ENCODE peak calls at places on chromosomes 13 and 19, in ten cellular contexts. R is stimulated activated CD4-positive, alpha-beta T cell treated with anti-CD3 and anti-CD28 coated beads, Interleukin-4, amount 100 ng/mL, for 48 hours; G is frontal cortex; J is PC-9; F is kidney tubule cell; E is endothelial cell; A is AG10803; H is hepatocyte; L is fibroblast of pulmonary artery; D is right cardiac atrium. Y is an unnamed sample.

GRCh38 chr13:114090476-114090875 is 41.9 kb downstream of the RASA3 start:
- DNase-seq in A (no peak), G (no peak), H (no peak), D (no peak), J (no peak), E (no peak), F (no peak), L (no peak), R (no peak), Y (no peak)

GRCh38 chr19:43781630-43782310 is 997 bp upstream of the KCNN4 start:
- DNase-seq in G (no peak), J (no peak), H (no peak), E (no peak), A (no peak), D (no peak), F (no peak), R (no peak), L (no peak), Y (no peak)

GRCh38 chr19:8308891-8309291 is 733 bp upstream of the CD320 start:
- DNase-seq in J (no peak), R (no peak), H (no peak), L (no peak), D (no peak), F (no peak), G (no peak), E (peak; percentile 5), A (no peak), Y (no peak)

GRCh38 chr19:54316746-54317107 is 3.8 kb upstream of the LILRA5 start:
- DNase-seq in F (no peak), R (no peak), G (no peak), J (no peak), E (no peak), D (peak; percentile 35), L (no peak), H (no peak), A (no peak), Y (peak; percentile 91)

GRCh38 chr13:109833071-109833470 is 46.7 kb upstream of the IRS2 start:
- DNase-seq in L (no peak), R (no peak), H (no peak), A (no peak), E (no peak), D (no peak), F (no peak), G (no peak), J (no peak), Y (no peak)

GRCh38 chr19:10669246-10669645 is 15.1 kb downstream of the ILF3 start:
- DNase-seq in R (no peak), L (no peak), E (no peak), J (no peak), F (no peak), A (no peak), D (no peak), H (no peak), G (no peak), Y (no peak)

GRCh38 chr19:55344444-55344843 is 4.8 kb downstream of the KMT5C start:
- DNase-seq in G (peak; percentile 65), L (no peak), H (no peak), R (no peak), J (no peak), F (no peak), D (no peak), E (no peak), A (no peak), Y (peak; percentile 53)

GRCh38 chr13:111542530-111543341 is 222.3 kb downstream of the TEX29 start:
- DNase-seq in R (no peak), G (no peak), J (no peak), A (no peak), H (no peak), E (no peak), F (no peak), D (no peak), L (no peak), Y (no peak)

GRCh38 chr13:75485286-75486062 is 3.5 kb upstream of the TBC1D4 start:
- DNase-seq in G (no peak), E (no peak), R (no peak), A (peak; percentile 44), J (peak; percentile 22), D (no peak), H (no peak), L (peak; percentile 59), F (peak; percentile 89), Y (no peak)

GRCh38 chr19:7926727-7927604 is 1.0 kb upstream of the CTXN1 start:
- DNase-seq in E (no peak), H (no peak), F (no peak), R (no peak), L (no peak), D (peak; percentile 38), G (no peak), J (no peak), A (no peak), Y (no peak)

GRCh38 chr19:39995794-39996193 is 1.1 kb upstream of the ZNF546 start:
- DNase-seq in E (no peak), H (no peak), L (no peak), G (no peak), J (no peak), A (no peak), R (no peak), F (no peak), D (no peak), Y (no peak)

GRCh38 chr13:102651892-102652291 is 43.0 kb downstream of the METTL21C start:
- DNase-seq in E (no peak), F (peak; percentile 50), L (peak; percentile 18), J (no peak), G (no peak), A (peak; percentile 75), R (no peak), H (peak; percentile 22), D (no peak), Y (no peak)

GRCh38 chr19:44696939-44697669 is 1.8 kb upstream of the CEACAM16 start:
- DNase-seq in R (no peak), A (no peak), J (no peak), F (no peak), D (no peak), G (no peak), H (no peak), E (no peak), L (no peak), Y (no peak)

GRCh38 chr13:100493418-100493817 is 95.2 kb downstream of the GGACT start:
- DNase-seq in R (no peak), A (no peak), G (no peak), H (no peak), F (no peak), J (no peak), L (no peak), E (no peak), D (no peak), Y (no peak)

GRCh38 chr13:113655358-113656014 is 2.5 kb downstream of the ATP4B start:
- DNase-seq in D (no peak), A (no peak), F (peak; percentile 2), G (no peak), E (no peak), J (no peak), H (no peak), R (no peak), L (no peak), Y (no peak)

GRCh38 chr13:93942016-93942415 is 537.5 kb downstream of the DCT start:
- DNase-seq in E (no peak), R (no peak), F (peak; percentile 20), G (no peak), L (no peak), A (no peak), D (no peak), J (no peak), H (no peak), Y (no peak)

GRCh38 chr13:31242342-31242741 is 42.6 kb downstream of the B3GLCT start:
- DNase-seq in H (no peak), J (no peak), E (no peak), L (peak; percentile 10), D (no peak), R (no peak), G (no peak), A (peak; percentile 51), F (no peak), Y (no peak)

GRCh38 chr13:40208517-40208916 is 457.9 kb downstream of the FOXO1 start:
- DNase-seq in E (no peak), D (no peak), A (no peak), F (no peak), R (no peak), L (no peak), H (no peak), J (no peak), G (no peak), Y (no peak)

GRCh38 chr13:94731028-94731427 is 18.7 kb upstream of the SOX21 start:
- DNase-seq in J (no peak), D (no peak), L (no peak), F (no peak), E (no peak), R (no peak), G (no peak), H (no peak), A (no peak), Y (no peak)

GRCh38 chr19:31969110-31969509 is 376.3 kb upstream of the ZNF507 start:
- DNase-seq in L (no peak), H (no peak), G (no peak), J (no peak), E (no peak), R (no peak), D (no peak), F (no peak), A (no peak), Y (no peak)

GRCh38 chr13:87536499-87536898 is 134.7 kb upstream of the SLITRK5 start:
- DNase-seq in L (no peak), H (no peak), A (no peak), J (no peak), E (no peak), F (peak; percentile 74), D (no peak), R (no peak), G (no peak), Y (no peak)

GRCh38 chr13:97974773-97975172 is 21.3 kb downstream of the IPO5 start:
- DNase-seq in D (no peak), A (peak; percentile 23), J (no peak), G (no peak), H (no peak), E (no peak), R (no peak), F (no peak), L (no peak), Y (no peak)

GRCh38 chr13:46211116-46211515 is 612 bp upstream of the LRRC63 start:
- DNase-seq in J (no peak), A (no peak), F (no peak), D (no peak), L (no peak), R (no peak), G (no peak), H (peak; percentile 10), E (no peak), Y (no peak)

GRCh38 chr19:16564842-16565241 is 7.4 kb downstream of the SLC35E1 start:
- DNase-seq in R (no peak), L (no peak), D (no peak), A (no peak), F (no peak), J (no peak), G (no peak), E (no peak), H (no peak), Y (peak; percentile 26)

GRCh38 chr19:45424191-45425058 is 708 bp upstream of the ERCC1 start:
- DNase-seq in J (peak; percentile 81), E (peak; percentile 53), H (peak; percentile 87), F (peak; percentile 98), A (peak; percentile 92), G (no peak), R (peak; percentile 39), L (peak; percentile 93), D (peak; percentile 87), Y (no peak)

GRCh38 chr19:11204943-11205349 is 7.6 kb upstream of the KANK2 start:
- DNase-seq in A (no peak), H (no peak), D (peak; percentile 52), R (no peak), G (no peak), E (no peak), J (peak; percentile 29), L (no peak), F (peak; percentile 79), Y (no peak)